ENCODE peak calls at places on chromosomes 12 and 14, in ten cellular contexts. I, B, A, W, G, F, T, C, Z and M are unnamed samples.

GRCh38 chr12:102885043-102885932 is 31.8 kb downstream of the PAH start:
- DNase-seq in T (no peak), Z (no peak), W (no peak), C (no peak), F (no peak), G (no peak), B (no peak), A (no peak), I (no peak), M (no peak)

GRCh38 chr12:53743277-53744129 is 8.3 kb downstream of the CISTR start:
- DNase-seq in W (peak), F (no peak), T (peak), G (peak), I (peak), B (no peak), C (peak), Z (peak), A (peak), M (peak)

GRCh38 chr14:105059035-105059916 is 6.0 kb downstream of the GPR132 start:
- DNase-seq in A (peak), C (no peak), T (peak), G (peak), I (no peak), W (peak), F (no peak), Z (no peak), B (no peak), M (no peak)

GRCh38 chr12:262817-263216 is at the start of gene SLC6A13:
- DNase-seq in Z (no peak), I (no peak), A (peak), W (no peak), G (no peak), B (no peak), T (no peak), C (no peak), F (no peak), M (no peak)

GRCh38 chr14:77007339-77007974 is 21.1 kb downstream of the IRF2BPL start:
- DNase-seq in C (no peak), Z (no peak), G (no peak), I (no peak), F (no peak), T (no peak), W (no peak), A (no peak), B (no peak), M (peak)

GRCh38 chr12:27244680-27245005 is 557 bp downstream of the STK38L start:
- DNase-seq in T (no peak), B (no peak), C (no peak), G (no peak), Z (no peak), W (no peak), I (no peak), A (no peak), F (no peak), M (no peak)

GRCh38 chr12:103444983-103445382 is 50.8 kb downstream of the C12orf42 start:
- DNase-seq in G (no peak), C (no peak), A (no peak), T (no peak), Z (no peak), F (no peak), I (no peak), W (no peak), B (no peak), M (no peak)

GRCh38 chr12:110846615-110847566 is at the start of gene CCDC63:
- DNase-seq in C (peak), A (no peak), G (no peak), T (peak), Z (peak), I (peak), B (no peak), W (peak), F (no peak), M (no peak)

GRCh38 chr14:32252030-32252670 is 49.1 kb upstream of the RNU6-8 start:
- DNase-seq in Z (peak), B (peak), I (peak), W (peak), G (peak), A (peak), F (peak), C (peak), T (peak), M (peak)

GRCh38 chr14:49971156-49972141 is 78.6 kb downstream of the ARF6 start:
- DNase-seq in C (no peak), Z (no peak), T (peak), I (no peak), A (peak), G (no peak), W (no peak), F (no peak), B (no peak), M (peak)

GRCh38 chr12:112685321-112685720 is 106.2 kb upstream of the RPH3A start:
- DNase-seq in B (peak), F (no peak), A (no peak), G (peak), I (no peak), T (no peak), W (no peak), Z (no peak), C (no peak), M (no peak)

GRCh38 chr14:78007160-78007559 is 163.0 kb upstream of the NRXN3 start:
- DNase-seq in A (no peak), T (no peak), C (no peak), F (no peak), I (no peak), G (no peak), W (no peak), Z (no peak), B (no peak), M (no peak)

GRCh38 chr14:68638817-68639517 is 153.9 kb downstream of the ZFP36L1 start:
- DNase-seq in B (no peak), A (no peak), W (no peak), T (no peak), F (no peak), G (no peak), I (no peak), C (no peak), Z (no peak), M (no peak)

GRCh38 chr12:131933387-131933786 is 4.3 kb downstream of the PUS1 start:
- DNase-seq in F (no peak), Z (no peak), B (no peak), A (no peak), W (no peak), C (no peak), G (no peak), I (no peak), T (no peak), M (no peak)

GRCh38 chr12:78210494-78210860 is 379.8 kb downstream of the NAV3 start:
- DNase-seq in I (no peak), T (no peak), Z (no peak), C (peak), A (peak), G (no peak), B (no peak), W (no peak), F (no peak), M (no peak)